ENCODE peak calls at places on chromosome X, in eight cellular contexts. One of them, this sample, is unnamed.

GRCh38 chrX:144637731-144638130 is 609.6 kb upstream of the SPANXN1 start:
- DNase-seq in stomach: no peak
- DNase-seq in MCF 10A: peak; percentile 22
- DNase-seq in IMR-90: no peak
- DNase-seq in K562: no peak
- DNase-seq in A549: no peak
- DNase-seq in transverse colon: no peak
- DNase-seq in CD8-positive, alpha-beta T cell: no peak
- DNase-seq in this sample: no peak

GRCh38 chrX:40834225-40834624 is 98.9 kb upstream of the MED14 start:
- DNase-seq in stomach: no peak
- DNase-seq in MCF 10A: no peak
- DNase-seq in IMR-90: no peak
- DNase-seq in K562: no peak
- DNase-seq in A549: no peak
- DNase-seq in transverse colon: no peak
- DNase-seq in CD8-positive, alpha-beta T cell: no peak
- DNase-seq in this sample: no peak

GRCh38 chrX:9471571-9471985 is 6.7 kb downstream of the TBL1X start:
- DNase-seq in stomach: no peak
- DNase-seq in MCF 10A: no peak
- DNase-seq in IMR-90: peak; percentile 63
- DNase-seq in K562: no peak
- DNase-seq in A549: no peak
- DNase-seq in transverse colon: no peak
- DNase-seq in CD8-positive, alpha-beta T cell: no peak
- DNase-seq in this sample: no peak

GRCh38 chrX:20315140-20315539 is 48.4 kb upstream of the RPS6KA3 start:
- DNase-seq in stomach: no peak
- DNase-seq in MCF 10A: peak; percentile 65
- DNase-seq in IMR-90: no peak
- DNase-seq in K562: no peak
- DNase-seq in A549: no peak
- DNase-seq in transverse colon: peak; percentile 10
- DNase-seq in CD8-positive, alpha-beta T cell: no peak
- DNase-seq in this sample: no peak

GRCh38 chrX:64975491-64975890 is 759 bp downstream of the ZC4H2 start:
- DNase-seq in stomach: peak; percentile 28
- DNase-seq in MCF 10A: peak; percentile 36
- DNase-seq in IMR-90: no peak
- DNase-seq in K562: no peak
- DNase-seq in A549: peak; percentile 4
- DNase-seq in transverse colon: peak; percentile 26
- DNase-seq in CD8-positive, alpha-beta T cell: peak; percentile 49
- DNase-seq in this sample: peak; percentile 37

GRCh38 chrX:129961180-129962083 is 21.0 kb upstream of the BCORL1 start:
- DNase-seq in stomach: peak; percentile 75
- DNase-seq in MCF 10A: peak; percentile 58
- DNase-seq in IMR-90: no peak
- DNase-seq in K562: peak; percentile 91
- DNase-seq in A549: peak; percentile 52
- DNase-seq in transverse colon: peak; percentile 85
- DNase-seq in CD8-positive, alpha-beta T cell: peak; percentile 79
- DNase-seq in this sample: peak; percentile 87

GRCh38 chrX:117327306-117327705 is 789.3 kb downstream of the KLHL13 start:
- DNase-seq in stomach: no peak
- DNase-seq in MCF 10A: no peak
- DNase-seq in IMR-90: no peak
- DNase-seq in K562: no peak
- DNase-seq in A549: no peak
- DNase-seq in transverse colon: no peak
- DNase-seq in CD8-positive, alpha-beta T cell: no peak
- DNase-seq in this sample: no peak

GRCh38 chrX:79161655-79162054 is 17.2 kb downstream of the GPR174 start:
- DNase-seq in stomach: no peak
- DNase-seq in MCF 10A: no peak
- DNase-seq in IMR-90: no peak
- DNase-seq in K562: no peak
- DNase-seq in A549: no peak
- DNase-seq in transverse colon: no peak
- DNase-seq in CD8-positive, alpha-beta T cell: no peak
- DNase-seq in this sample: no peak

GRCh38 chrX:17500145-17500579 is 125.2 kb downstream of the NHS start:
- DNase-seq in stomach: peak; percentile 41
- DNase-seq in MCF 10A: no peak
- DNase-seq in IMR-90: peak; percentile 64
- DNase-seq in K562: no peak
- DNase-seq in A549: peak; percentile 92
- DNase-seq in transverse colon: peak; percentile 44
- DNase-seq in CD8-positive, alpha-beta T cell: no peak
- DNase-seq in this sample: no peak

GRCh38 chrX:123860506-123860840 is 620 bp downstream of the XIAP start:
- DNase-seq in stomach: peak; percentile 38
- DNase-seq in MCF 10A: no peak
- DNase-seq in IMR-90: no peak
- DNase-seq in K562: no peak
- DNase-seq in A549: no peak
- DNase-seq in transverse colon: peak; percentile 62
- DNase-seq in CD8-positive, alpha-beta T cell: no peak
- DNase-seq in this sample: peak; percentile 63

GRCh38 chrX:97756879-97757278 is 873.2 kb downstream of the RPA4 start:
- DNase-seq in stomach: no peak
- DNase-seq in MCF 10A: no peak
- DNase-seq in IMR-90: no peak
- DNase-seq in K562: no peak
- DNase-seq in A549: no peak
- DNase-seq in transverse colon: no peak
- DNase-seq in CD8-positive, alpha-beta T cell: no peak
- DNase-seq in this sample: no peak

GRCh38 chrX:47637546-47638195 is 7.9 kb upstream of the CFP start:
- DNase-seq in stomach: peak; percentile 37
- DNase-seq in MCF 10A: no peak
- DNase-seq in IMR-90: no peak
- DNase-seq in K562: no peak
- DNase-seq in A549: no peak
- DNase-seq in transverse colon: peak; percentile 28
- DNase-seq in CD8-positive, alpha-beta T cell: no peak
- DNase-seq in this sample: no peak

GRCh38 chrX:41921492-41922124 is 1.7 kb downstream of the CASK start:
- DNase-seq in stomach: no peak
- DNase-seq in MCF 10A: peak; percentile 74
- DNase-seq in IMR-90: peak; percentile 37
- DNase-seq in K562: no peak
- DNase-seq in A549: no peak
- DNase-seq in transverse colon: no peak
- DNase-seq in CD8-positive, alpha-beta T cell: no peak
- DNase-seq in this sample: no peak

GRCh38 chrX:39613508-39613921 is 484.2 kb downstream of the BCOR start:
- DNase-seq in stomach: no peak
- DNase-seq in MCF 10A: peak; percentile 35
- DNase-seq in IMR-90: no peak
- DNase-seq in K562: no peak
- DNase-seq in A549: no peak
- DNase-seq in transverse colon: peak; percentile 51
- DNase-seq in CD8-positive, alpha-beta T cell: no peak
- DNase-seq in this sample: peak; percentile 51

GRCh38 chrX:136328933-136329332 is 28.2 kb downstream of the ADGRG4 start:
- DNase-seq in stomach: no peak
- DNase-seq in MCF 10A: no peak
- DNase-seq in IMR-90: no peak
- DNase-seq in K562: no peak
- DNase-seq in A549: no peak
- DNase-seq in transverse colon: no peak
- DNase-seq in CD8-positive, alpha-beta T cell: no peak
- DNase-seq in this sample: no peak

GRCh38 chrX:47514553-47515235 is 31.7 kb upstream of the ZNF41 start:
- DNase-seq in stomach: no peak
- DNase-seq in MCF 10A: peak; percentile 63
- DNase-seq in IMR-90: peak; percentile 46
- DNase-seq in K562: no peak
- DNase-seq in A549: peak; percentile 9
- DNase-seq in transverse colon: no peak
- DNase-seq in CD8-positive, alpha-beta T cell: no peak
- DNase-seq in this sample: no peak

GRCh38 chrX:645024-645376 is 14.4 kb downstream of the SHOX start:
- DNase-seq in stomach: no peak
- DNase-seq in MCF 10A: no peak
- DNase-seq in IMR-90: no peak
- DNase-seq in K562: no peak
- DNase-seq in A549: no peak
- DNase-seq in transverse colon: peak; percentile 82
- DNase-seq in CD8-positive, alpha-beta T cell: peak; percentile 17
- DNase-seq in this sample: peak; percentile 81

GRCh38 chrX:63400340-63400739 is 49.2 kb upstream of the SPIN4 start:
- DNase-seq in stomach: no peak
- DNase-seq in MCF 10A: no peak
- DNase-seq in IMR-90: no peak
- DNase-seq in K562: no peak
- DNase-seq in A549: no peak
- DNase-seq in transverse colon: no peak
- DNase-seq in CD8-positive, alpha-beta T cell: no peak
- DNase-seq in this sample: no peak

GRCh38 chrX:72735561-72735960 is 21.5 kb upstream of the PHKA1 start:
- DNase-seq in stomach: no peak
- DNase-seq in MCF 10A: no peak
- DNase-seq in IMR-90: peak; percentile 6
- DNase-seq in K562: no peak
- DNase-seq in A549: no peak
- DNase-seq in transverse colon: no peak
- DNase-seq in CD8-positive, alpha-beta T cell: no peak
- DNase-seq in this sample: no peak

GRCh38 chrX:40544343-40545250 is 36.2 kb upstream of the ATP6AP2 start:
- DNase-seq in stomach: no peak
- DNase-seq in MCF 10A: no peak
- DNase-seq in IMR-90: peak; percentile 25
- DNase-seq in K562: peak; percentile 86
- DNase-seq in A549: peak; percentile 21
- DNase-seq in transverse colon: no peak
- DNase-seq in CD8-positive, alpha-beta T cell: no peak
- DNase-seq in this sample: no peak

GRCh38 chrX:70422886-70423336 is at the start of gene GDPD2:
- DNase-seq in stomach: peak; percentile 39
- DNase-seq in MCF 10A: peak; percentile 25
- DNase-seq in IMR-90: no peak
- DNase-seq in K562: no peak
- DNase-seq in A549: peak; percentile 40
- DNase-seq in transverse colon: peak; percentile 38
- DNase-seq in CD8-positive, alpha-beta T cell: no peak
- DNase-seq in this sample: peak; percentile 64

DNA sequence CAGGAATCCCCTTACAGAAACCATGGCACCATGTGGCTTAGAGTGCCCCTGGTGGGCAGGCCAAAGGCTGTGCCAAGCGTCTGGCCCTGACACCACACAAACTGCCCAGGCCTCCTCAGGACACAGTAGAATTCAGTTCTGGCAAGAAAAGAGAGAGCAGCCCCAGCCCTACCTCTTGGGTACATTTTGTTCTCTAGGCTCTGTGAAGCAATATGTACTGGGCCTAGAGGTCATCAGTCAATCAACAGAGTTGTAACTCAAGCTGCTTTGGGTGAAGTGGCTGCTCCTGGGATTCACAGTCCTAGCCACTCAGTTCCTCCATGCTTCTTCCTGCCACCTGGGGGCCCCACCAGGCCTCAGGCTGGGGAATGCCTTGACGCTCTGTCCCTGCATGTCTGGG is 158.1 kb upstream of the MAMLD1 start:
- DNase-seq in stomach: peak; percentile 41
- DNase-seq in MCF 10A: peak; percentile 89
- DNase-seq in IMR-90: no peak
- DNase-seq in K562: peak; percentile 15
- DNase-seq in A549: peak; percentile 14
- DNase-seq in transverse colon: no peak
- DNase-seq in CD8-positive, alpha-beta T cell: no peak
- DNase-seq in this sample: no peak
- TF ChIP-seq CTCF in stomach: no peak
- TF ChIP-seq CTCF in MCF 10A: no peak
- TF ChIP-seq CTCF in IMR-90: no peak
- TF ChIP-seq CTCF in K562: no peak
- TF ChIP-seq CTCF in A549: peak; percentile 13
- TF ChIP-seq CTCF in transverse colon: no peak
- TF ChIP-seq CTCF in CD8-positive, alpha-beta T cell: no peak
- TF ChIP-seq CTCF in this sample: no peak

DNA sequence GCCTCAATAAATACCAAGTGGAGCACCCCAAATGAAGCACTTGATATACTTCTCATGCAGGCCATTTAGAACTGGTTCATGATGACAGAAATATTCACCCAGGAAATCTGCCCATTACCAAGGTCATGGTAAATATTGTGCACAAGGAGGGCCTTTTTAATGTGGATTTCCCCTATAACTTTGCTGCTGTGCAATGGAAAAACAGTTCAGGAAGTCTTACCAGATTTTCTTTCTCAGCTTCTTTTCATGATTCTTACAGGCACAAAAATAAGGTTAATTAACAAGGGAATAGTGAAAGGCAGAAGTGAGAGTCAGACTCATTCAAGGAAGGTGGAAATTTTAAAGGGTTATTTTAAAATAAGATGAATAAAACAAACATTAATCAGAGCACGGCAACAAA is 904.3 kb upstream of the GRIA3 start:
- DNase-seq in stomach: no peak
- DNase-seq in MCF 10A: no peak
- DNase-seq in IMR-90: no peak
- DNase-seq in K562: no peak
- DNase-seq in A549: no peak
- DNase-seq in transverse colon: no peak
- DNase-seq in CD8-positive, alpha-beta T cell: no peak
- DNase-seq in this sample: no peak
- TF ChIP-seq CTCF in stomach: no peak
- TF ChIP-seq CTCF in MCF 10A: no peak
- TF ChIP-seq CTCF in IMR-90: no peak
- TF ChIP-seq CTCF in K562: no peak
- TF ChIP-seq CTCF in A549: no peak
- TF ChIP-seq CTCF in transverse colon: no peak
- TF ChIP-seq CTCF in CD8-positive, alpha-beta T cell: no peak
- TF ChIP-seq CTCF in this sample: no peak

DNA sequence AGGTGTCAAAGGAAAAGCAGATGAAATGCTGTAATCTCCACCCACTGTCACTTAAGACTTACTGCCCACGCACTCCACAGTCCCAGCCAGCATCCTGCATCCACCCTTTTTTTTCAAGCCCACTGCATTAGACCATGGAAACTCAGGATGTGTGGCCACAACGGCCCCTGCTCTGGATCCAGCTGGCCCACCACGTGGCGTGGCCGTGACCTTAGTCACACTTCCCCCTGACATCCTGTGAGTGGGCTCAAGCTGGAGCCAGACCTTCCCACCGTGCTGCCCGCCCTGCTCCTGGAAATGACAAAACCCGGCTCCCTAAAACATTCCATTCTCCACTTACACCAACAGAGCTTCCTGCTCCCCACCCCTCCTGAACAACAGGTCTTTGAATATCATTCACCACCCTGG is 588.3 kb upstream of the DIPK2B start:
- DNase-seq in stomach: no peak
- DNase-seq in MCF 10A: no peak
- DNase-seq in IMR-90: peak; percentile 52
- DNase-seq in K562: no peak
- DNase-seq in A549: no peak
- DNase-seq in transverse colon: no peak
- DNase-seq in CD8-positive, alpha-beta T cell: no peak
- DNase-seq in this sample: no peak
- TF ChIP-seq CTCF in stomach: no peak
- TF ChIP-seq CTCF in MCF 10A: no peak
- TF ChIP-seq CTCF in IMR-90: no peak
- TF ChIP-seq CTCF in K562: no peak
- TF ChIP-seq CTCF in A549: no peak
- TF ChIP-seq CTCF in transverse colon: no peak
- TF ChIP-seq CTCF in CD8-positive, alpha-beta T cell: no peak
- TF ChIP-seq CTCF in this sample: no peak

GRCh38 chrX:100424012-100424411 is 13.9 kb upstream of the PCDH19 start:
- DNase-seq in stomach: no peak
- DNase-seq in MCF 10A: peak; percentile 29
- DNase-seq in IMR-90: no peak
- DNase-seq in K562: no peak
- DNase-seq in A549: no peak
- DNase-seq in transverse colon: no peak
- DNase-seq in CD8-positive, alpha-beta T cell: no peak
- DNase-seq in this sample: no peak
- TF ChIP-seq CTCF in stomach: no peak
- TF ChIP-seq CTCF in MCF 10A: peak; percentile 22
- TF ChIP-seq CTCF in IMR-90: no peak
- TF ChIP-seq CTCF in K562: peak; percentile 17
- TF ChIP-seq CTCF in A549: no peak
- TF ChIP-seq CTCF in transverse colon: no peak
- TF ChIP-seq CTCF in CD8-positive, alpha-beta T cell: no peak
- TF ChIP-seq CTCF in this sample: no peak

This sample was measured in mucosa of descending colon.